ENCODE peak calls at places on chromosomes 3 and 15, in ten cellular contexts. G is SJSA1, P is aorta, K is upper lobe of right lung, F is mucosa of descending colon, D is MG63, B is breast epithelium, H is small intestine, J is neural progenitor cell, Z is uterus. S is an unnamed sample. For H3K36me3, the result is how much of the 10 kb centered on the place peaks cover.

GRCh38 chr3:14869877-14870563 is 51.3 kb downstream of the FGD5 start:
- DNase-seq in G (no peak), H (no peak), P (no peak), K (peak), D (peak), Z (no peak), J (no peak), B (no peak), F (no peak), S (no peak)

GRCh38 chr3:132786890-132787289 is 64.7 kb upstream of the NPHP3 start:
- DNase-seq in J (no peak), K (no peak), Z (no peak), D (no peak), H (no peak), G (no peak), P (no peak), B (no peak), F (no peak), S (no peak)

GRCh38 chr15:79881254-79881653 is 15.6 kb downstream of the MTHFS start:
- DNase-seq in Z (no peak), K (no peak), D (no peak), B (no peak), F (no peak), J (no peak), P (no peak), G (no peak), H (no peak), S (no peak)

GRCh38 chr15:73633991-73634495 is 854 bp upstream of the NPTN start:
- DNase-seq in B (no peak), G (peak), Z (no peak), H (no peak), K (no peak), P (no peak), J (no peak), D (peak), F (no peak), S (no peak)

GRCh38 chr15:51771773-51772172 is 20.4 kb downstream of the TMOD2 start:
- DNase-seq in H (no peak), D (no peak), G (no peak), B (no peak), Z (no peak), J (no peak), P (no peak), F (no peak), K (no peak), S (no peak)

GRCh38 chr15:57167821-57168395 is 208.4 kb upstream of the CGNL1 start:
- DNase-seq in K (no peak), G (peak), H (no peak), D (no peak), J (no peak), B (no peak), Z (no peak), P (no peak), F (no peak), S (no peak)

GRCh38 chr15:56035166-56035565 is 41.8 kb upstream of the NEDD4 start:
- DNase-seq in H (no peak), F (no peak), K (no peak), D (no peak), Z (no peak), P (no peak), J (no peak), B (no peak), G (no peak), S (no peak)

GRCh38 chr3:61250784-61251173 is 473 bp downstream of the FHIT start:
- DNase-seq in Z (peak), K (peak), G (no peak), P (peak), F (peak), B (peak), H (peak), J (peak), D (no peak), S (no peak)

GRCh38 chr3:170360916-170361315 is 3.4 kb downstream of the SKIL start:
- DNase-seq in B (no peak), J (no peak), D (no peak), Z (no peak), F (no peak), P (no peak), H (peak), G (no peak), K (no peak), S (no peak)

GRCh38 chr3:158711886-158712285 is 20.4 kb downstream of the RARRES1 start:
- DNase-seq in Z (no peak), F (no peak), P (no peak), G (peak), K (no peak), D (peak), J (no peak), H (no peak), B (no peak), S (no peak)

GRCh38 chr3:20097015-20097414 is 56.8 kb downstream of the KAT2B start:
- DNase-seq in G (no peak), P (no peak), K (no peak), F (no peak), Z (no peak), B (no peak), H (no peak), D (no peak), J (no peak), S (no peak)

GRCh38 chr3:39019299-39019698 is 32.4 kb downstream of the SCN11A start:
- DNase-seq in P (no peak), D (no peak), K (no peak), G (no peak), F (no peak), Z (no peak), J (no peak), H (no peak), B (no peak), S (no peak)

GRCh38 chr3:183027276-183027675 is 46.9 kb upstream of the DCUN1D1 start:
- DNase-seq in J (no peak), K (no peak), D (no peak), F (no peak), P (no peak), Z (no peak), B (no peak), G (no peak), H (no peak), S (no peak)

GRCh38 chr3:191220908-191221307 is 21.9 kb downstream of the OSTN start:
- DNase-seq in F (no peak), G (no peak), P (no peak), D (no peak), K (no peak), H (no peak), J (peak), B (no peak), Z (no peak), S (no peak)

GRCh38 chr3:177835008-177835407 is 637.7 kb upstream of the TBL1XR1 start:
- DNase-seq in D (peak), H (no peak), P (no peak), F (no peak), Z (no peak), G (peak), J (no peak), K (no peak), B (no peak), S (no peak)

GRCh38 chr15:81333363-81333762 is 9.4 kb upstream of the STARD5 start:
- DNase-seq in Z (no peak), B (no peak), K (no peak), J (no peak), F (no peak), G (no peak), H (no peak), D (no peak), P (no peak), S (no peak)

GRCh38 chr3:27449530-27450150 is 34.5 kb downstream of the SLC4A7 start:
- DNase-seq in J (no peak), H (no peak), B (no peak), D (no peak), F (no peak), P (no peak), Z (no peak), G (no peak), K (no peak), S (no peak)

GRCh38 chr3:101591071-101591470 is 17.1 kb downstream of the PCNP start:
- DNase-seq in K (no peak), G (no peak), H (no peak), Z (no peak), B (no peak), F (no peak), D (no peak), P (no peak), J (no peak), S (no peak)
- H3K36me3 ChIP-seq in K (half or more), G (under half), H (under half), Z (under half), B (under half), F (under half), D (half or more), P (under half), J (under half), S (under half)

DNA sequence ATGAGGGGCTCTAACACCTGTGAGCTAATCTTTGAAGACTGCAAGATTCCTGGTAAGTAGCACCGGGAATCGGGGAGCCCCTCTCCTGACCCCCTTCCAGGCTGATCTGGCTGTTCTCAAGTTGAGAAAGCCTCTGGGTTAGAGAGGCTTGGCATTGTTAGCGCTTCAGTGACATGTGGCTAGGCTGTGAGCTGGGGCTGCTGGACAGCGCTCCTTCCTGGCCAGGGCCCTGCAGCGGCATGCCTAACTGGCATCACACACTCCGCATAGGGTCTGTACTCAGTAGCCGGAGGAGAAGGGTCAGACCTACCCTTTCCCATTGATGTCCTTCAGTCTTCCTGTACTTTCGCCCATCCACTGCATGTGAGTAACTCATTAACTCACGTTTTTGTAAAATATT is 7.4 kb downstream of the IVD start:
- DNase-seq in B (peak), J (no peak), D (no peak), F (no peak), H (no peak), P (no peak), Z (no peak), G (no peak), K (no peak), S (no peak)
- H3K36me3 ChIP-seq in B (under half), J (under half), D (under half), F (under half), H (under half), P (under half), Z (under half), G (half or more), K (half or more), S (under half)

GRCh38 chr15:85764304-85764633 is 30.5 kb downstream of the KLHL25 start:
- DNase-seq in G (no peak), H (no peak), P (no peak), Z (no peak), J (no peak), B (no peak), F (no peak), D (no peak), K (no peak), S (no peak)

GRCh38 chr15:85763157-85763556 is 31.6 kb downstream of the KLHL25 start:
- DNase-seq in Z (no peak), F (no peak), D (peak), P (no peak), J (no peak), H (no peak), G (no peak), B (no peak), K (no peak), S (no peak)

GRCh38 chr15:85763557-85764303 is 31.0 kb downstream of the KLHL25 start:
- DNase-seq in G (no peak), B (no peak), P (no peak), Z (no peak), D (no peak), K (no peak), F (no peak), J (no peak), H (no peak), S (no peak)

GRCh38 chr15:85766007-85766831 is 28.5 kb downstream of the KLHL25 start:
- DNase-seq in G (no peak), K (no peak), D (no peak), J (peak), P (no peak), B (no peak), Z (no peak), H (no peak), F (no peak), S (no peak)

GRCh38 chr15:85764649-85765277 is 30.0 kb downstream of the KLHL25 start:
- DNase-seq in K (no peak), J (no peak), P (no peak), G (no peak), B (no peak), F (no peak), H (no peak), Z (no peak), D (no peak), S (no peak)
- H3K36me3 ChIP-seq in K (under half), J (under half), P (under half), G (under half), B (under half), F (under half), H (under half), Z (under half), D (under half), S (under half)

GRCh38 chr3:53223025-53223424 is 32.8 kb downstream of the TKT start:
- DNase-seq in K (peak), D (no peak), P (peak), B (no peak), H (no peak), G (no peak), F (no peak), J (no peak), Z (no peak), S (no peak)

GRCh38 chr3:53222183-53222901 is 33.5 kb downstream of the TKT start:
- DNase-seq in D (no peak), Z (no peak), G (no peak), J (no peak), P (peak), F (no peak), B (no peak), K (peak), H (no peak), S (no peak)

GRCh38 chr3:53224026-53224425 is 31.8 kb downstream of the TKT start:
- DNase-seq in B (no peak), K (peak), J (no peak), Z (no peak), F (no peak), G (no peak), D (no peak), P (no peak), H (no peak), S (no peak)

GRCh38 chr3:53224536-53224935 is 31.3 kb downstream of the TKT start:
- DNase-seq in F (no peak), Z (no peak), G (no peak), J (no peak), D (no peak), P (no peak), B (no peak), K (peak), H (no peak), S (no peak)

GRCh38 chr3:53223541-53223966 is 32.3 kb downstream of the TKT start:
- DNase-seq in K (no peak), J (no peak), P (peak), B (no peak), F (no peak), G (no peak), Z (no peak), H (no peak), D (no peak), S (no peak)
- H3K36me3 ChIP-seq in K (half or more), J (under half), P (under half), B (under half), F (under half), G (half or more), Z (under half), H (under half), D (under half), S (under half)

GRCh38 chr3:9810846-9811245 is 784 bp downstream of the TTLL3 start:
- DNase-seq in Z (no peak), J (no peak), H (no peak), F (no peak), K (no peak), B (no peak), G (no peak), D (no peak), P (no peak), S (no peak)
- H3K36me3 ChIP-seq in Z (under half), J (under half), H (under half), F (under half), K (under half), B (under half), G (half or more), D (under half), P (under half), S (under half)

DNA sequence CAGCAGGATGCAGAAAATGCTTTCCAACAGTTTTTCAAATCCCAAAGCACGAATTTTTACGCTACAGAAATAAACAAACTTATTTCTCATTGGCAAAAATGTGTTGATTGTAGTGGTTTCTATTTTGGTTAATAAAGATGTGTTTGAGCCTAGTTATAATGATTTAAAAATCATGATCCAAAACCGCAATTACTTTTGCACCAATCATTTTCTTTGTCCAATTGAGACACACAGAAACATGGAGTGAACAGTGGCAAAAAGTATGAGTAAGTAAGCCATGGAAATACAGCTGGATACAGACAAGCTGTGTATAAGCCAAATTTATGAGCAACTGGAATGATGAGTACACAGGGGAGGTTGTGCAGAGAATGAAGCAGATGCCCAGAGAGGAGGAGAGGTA is 427.9 kb downstream of the NTRK3 start:
- DNase-seq in Z (no peak), G (no peak), H (no peak), D (no peak), B (no peak), J (no peak), K (no peak), P (no peak), F (no peak), S (no peak)
- H3K36me3 ChIP-seq in Z (under half), G (under half), H (under half), D (under half), B (under half), J (under half), K (under half), P (under half), F (under half), S (under half)

S was measured in CD8-positive, alpha-beta memory T cell.